ENCODE peak calls at places on chromosome 13, in six cellular contexts. One of them, this sample, is unnamed.
A peak's percentile ranks its signal among the peaks of the same experiment; 100 is the strongest.

GRCh38 chr13:35356572-35356971 is 119.9 kb downstream of the MAB21L1 start:
- DNase-seq in Peyer's patch: no peak
- DNase-seq in AG04450: no peak
- DNase-seq in mammary epithelial cell: no peak
- DNase-seq in breast epithelium: no peak
- DNase-seq in WTC11: no peak
- DNase-seq in this sample: no peak

GRCh38 chr13:99320693-99321481 is 13.7 kb upstream of the GPR183 start:
- DNase-seq in WTC11: no peak
- DNase-seq in Peyer's patch: no peak
- DNase-seq in breast epithelium: no peak
- DNase-seq in mammary epithelial cell: peak; percentile 81
- DNase-seq in AG04450: peak; percentile 44
- DNase-seq in this sample: no peak

GRCh38 chr13:84430015-84430414 is 547.7 kb upstream of the SLITRK1 start:
- DNase-seq in mammary epithelial cell: peak; percentile 5
- DNase-seq in WTC11: no peak
- DNase-seq in AG04450: no peak
- DNase-seq in breast epithelium: no peak
- DNase-seq in Peyer's patch: no peak
- DNase-seq in this sample: no peak

GRCh38 chr13:106867249-106867648 is 299.3 kb upstream of the ARGLU1 start:
- DNase-seq in WTC11: no peak
- DNase-seq in breast epithelium: no peak
- DNase-seq in mammary epithelial cell: peak; percentile 0
- DNase-seq in Peyer's patch: no peak
- DNase-seq in AG04450: no peak
- DNase-seq in this sample: no peak

GRCh38 chr13:40193290-40194203 is 472.9 kb downstream of the FOXO1 start:
- DNase-seq in WTC11: no peak
- DNase-seq in AG04450: no peak
- DNase-seq in Peyer's patch: no peak
- DNase-seq in mammary epithelial cell: no peak
- DNase-seq in breast epithelium: no peak
- DNase-seq in this sample: no peak

GRCh38 chr13:97411894-97412460 is 22.0 kb upstream of the RAP2A start:
- DNase-seq in breast epithelium: no peak
- DNase-seq in Peyer's patch: no peak
- DNase-seq in AG04450: no peak
- DNase-seq in WTC11: no peak
- DNase-seq in mammary epithelial cell: no peak
- DNase-seq in this sample: no peak

GRCh38 chr13:99977334-99977911 is 4.2 kb upstream of the ZIC2 start:
- DNase-seq in breast epithelium: no peak
- DNase-seq in AG04450: no peak
- DNase-seq in Peyer's patch: no peak
- DNase-seq in WTC11: no peak
- DNase-seq in mammary epithelial cell: no peak
- DNase-seq in this sample: no peak

GRCh38 chr13:26300140-26300539 is 46.2 kb downstream of the CDK8 start:
- DNase-seq in Peyer's patch: no peak
- DNase-seq in breast epithelium: no peak
- DNase-seq in AG04450: no peak
- DNase-seq in WTC11: no peak
- DNase-seq in mammary epithelial cell: peak; percentile 70
- DNase-seq in this sample: no peak

GRCh38 chr13:42925626-42926025 is 66.4 kb downstream of the EPSTI1 start:
- DNase-seq in mammary epithelial cell: no peak
- DNase-seq in AG04450: no peak
- DNase-seq in breast epithelium: no peak
- DNase-seq in Peyer's patch: no peak
- DNase-seq in WTC11: no peak
- DNase-seq in this sample: no peak

GRCh38 chr13:30442854-30443379 is 20.6 kb downstream of the UBE2L5 start:
- DNase-seq in breast epithelium: no peak
- DNase-seq in WTC11: no peak
- DNase-seq in mammary epithelial cell: no peak
- DNase-seq in AG04450: no peak
- DNase-seq in Peyer's patch: no peak
- DNase-seq in this sample: no peak

GRCh38 chr13:110525328-110526319 is 35.9 kb downstream of the RAB20 start:
- DNase-seq in AG04450: no peak
- DNase-seq in breast epithelium: no peak
- DNase-seq in WTC11: no peak
- DNase-seq in mammary epithelial cell: no peak
- DNase-seq in Peyer's patch: peak; percentile 80
- DNase-seq in this sample: no peak

GRCh38 chr13:112929778-112930055 is 39.3 kb upstream of the MCF2L start:
- DNase-seq in Peyer's patch: no peak
- DNase-seq in breast epithelium: no peak
- DNase-seq in AG04450: no peak
- DNase-seq in WTC11: no peak
- DNase-seq in mammary epithelial cell: no peak
- DNase-seq in this sample: no peak

GRCh38 chr13:112928958-112929777 is 39.8 kb upstream of the MCF2L start:
- DNase-seq in mammary epithelial cell: no peak
- DNase-seq in WTC11: no peak
- DNase-seq in Peyer's patch: peak; percentile 84
- DNase-seq in AG04450: no peak
- DNase-seq in breast epithelium: no peak
- DNase-seq in this sample: no peak

GRCh38 chr13:112932971-112933370 is 36.0 kb upstream of the MCF2L start:
- DNase-seq in mammary epithelial cell: no peak
- DNase-seq in AG04450: no peak
- DNase-seq in breast epithelium: no peak
- DNase-seq in WTC11: no peak
- DNase-seq in Peyer's patch: no peak
- DNase-seq in this sample: no peak

GRCh38 chr13:112930192-112930591 is 38.8 kb upstream of the MCF2L start:
- DNase-seq in AG04450: no peak
- DNase-seq in breast epithelium: no peak
- DNase-seq in Peyer's patch: no peak
- DNase-seq in mammary epithelial cell: no peak
- DNase-seq in WTC11: no peak
- DNase-seq in this sample: no peak

GRCh38 chr13:112931028-112931934 is 37.7 kb upstream of the MCF2L start:
- DNase-seq in breast epithelium: peak; percentile 69
- DNase-seq in WTC11: peak; percentile 50
- DNase-seq in Peyer's patch: peak; percentile 79
- DNase-seq in mammary epithelial cell: peak; percentile 59
- DNase-seq in AG04450: peak; percentile 46
- DNase-seq in this sample: no peak
- TF ChIP-seq CTCF in breast epithelium: peak; percentile 78
- TF ChIP-seq CTCF in WTC11: no peak
- TF ChIP-seq CTCF in Peyer's patch: no peak
- TF ChIP-seq CTCF in mammary epithelial cell: peak; percentile 81
- TF ChIP-seq CTCF in AG04450: peak; percentile 88
- TF ChIP-seq CTCF in this sample: peak; percentile 52

DNA sequence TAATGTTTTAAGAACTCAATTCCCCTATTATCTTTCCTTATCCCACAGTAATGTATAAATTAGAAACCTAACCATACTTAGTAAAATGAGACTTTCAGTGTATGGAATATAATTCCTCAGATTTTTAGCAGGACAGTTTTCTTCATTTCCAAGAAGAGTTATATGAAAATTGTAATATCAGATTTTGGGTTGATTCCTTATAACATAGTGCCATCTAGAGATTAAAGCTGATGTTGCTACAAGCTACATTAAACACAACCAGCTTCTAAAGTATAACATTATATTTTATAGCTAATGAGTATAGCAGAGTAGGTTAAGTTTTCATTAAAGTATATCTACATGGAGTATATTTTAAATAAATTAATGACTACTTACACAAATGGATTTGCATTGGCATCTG is 99.7 kb upstream of the MIR17HG start:
- DNase-seq in WTC11: no peak
- DNase-seq in mammary epithelial cell: no peak
- DNase-seq in AG04450: no peak
- DNase-seq in breast epithelium: no peak
- DNase-seq in Peyer's patch: no peak
- DNase-seq in this sample: no peak
- TF ChIP-seq CTCF in WTC11: no peak
- TF ChIP-seq CTCF in mammary epithelial cell: peak; percentile 16
- TF ChIP-seq CTCF in AG04450: no peak
- TF ChIP-seq CTCF in breast epithelium: peak; percentile 29
- TF ChIP-seq CTCF in Peyer's patch: no peak
- TF ChIP-seq CTCF in this sample: peak; percentile 53

GRCh38 chr13:70622785-70623184 is 514.5 kb upstream of the KLHL1 start:
- DNase-seq in Peyer's patch: no peak
- DNase-seq in mammary epithelial cell: no peak
- DNase-seq in AG04450: no peak
- DNase-seq in WTC11: no peak
- DNase-seq in breast epithelium: no peak
- DNase-seq in this sample: no peak

DNA sequence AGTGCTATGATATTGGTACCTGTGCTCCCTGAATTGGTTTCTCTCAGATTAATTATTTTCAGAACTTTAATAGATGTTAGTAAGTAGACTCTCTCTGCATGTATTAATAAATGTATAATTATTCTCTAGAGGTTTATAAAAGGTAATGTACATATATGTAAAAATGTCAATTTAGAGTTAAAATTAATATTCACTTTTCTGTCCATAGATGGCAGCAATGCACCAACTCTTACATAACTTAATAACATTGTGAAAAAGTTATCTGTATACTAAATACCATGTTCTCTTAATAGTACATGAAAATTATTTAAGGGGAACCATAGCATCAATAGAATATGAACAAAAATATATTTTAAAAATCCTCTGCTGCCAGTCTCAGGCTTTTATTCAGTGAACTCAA is 515.0 kb upstream of the KLHL1 start:
- DNase-seq in AG04450: no peak
- DNase-seq in mammary epithelial cell: no peak
- DNase-seq in breast epithelium: no peak
- DNase-seq in Peyer's patch: no peak
- DNase-seq in WTC11: no peak
- DNase-seq in this sample: no peak
- TF ChIP-seq CTCF in AG04450: peak; percentile 30
- TF ChIP-seq CTCF in mammary epithelial cell: peak; percentile 35
- TF ChIP-seq CTCF in breast epithelium: no peak
- TF ChIP-seq CTCF in Peyer's patch: no peak
- TF ChIP-seq CTCF in WTC11: peak; percentile 12
- TF ChIP-seq CTCF in this sample: peak; percentile 68

DNA sequence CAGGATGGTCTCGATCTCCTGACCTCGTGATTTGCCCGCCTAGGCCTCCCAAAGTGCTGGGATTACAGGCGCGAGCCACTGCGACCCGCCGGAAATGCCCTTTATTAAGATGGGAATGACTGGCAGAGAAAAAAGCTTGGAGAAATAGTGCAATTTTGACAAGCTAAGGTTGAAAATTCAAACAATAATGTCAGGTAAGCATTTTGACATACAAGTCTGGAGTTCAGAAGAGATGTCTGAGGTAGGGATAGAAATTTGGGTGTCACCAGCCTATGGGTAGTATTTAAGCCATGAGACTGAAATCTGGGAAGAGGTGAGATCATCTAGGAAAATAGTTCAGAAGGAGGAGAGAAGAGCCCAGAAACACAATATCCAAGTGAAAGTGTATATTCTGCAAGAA is 17.1 kb upstream of the PAN3 start:
- DNase-seq in breast epithelium: no peak
- DNase-seq in mammary epithelial cell: no peak
- DNase-seq in Peyer's patch: no peak
- DNase-seq in AG04450: no peak
- DNase-seq in WTC11: no peak
- DNase-seq in this sample: no peak
- TF ChIP-seq CTCF in breast epithelium: no peak
- TF ChIP-seq CTCF in mammary epithelial cell: no peak
- TF ChIP-seq CTCF in Peyer's patch: no peak
- TF ChIP-seq CTCF in AG04450: no peak
- TF ChIP-seq CTCF in WTC11: no peak
- TF ChIP-seq CTCF in this sample: no peak

GRCh38 chr13:21603531-21604448 is at the start of gene MICU2:
- DNase-seq in mammary epithelial cell: peak; percentile 94
- DNase-seq in WTC11: peak; percentile 92
- DNase-seq in AG04450: peak; percentile 81
- DNase-seq in breast epithelium: peak; percentile 91
- DNase-seq in Peyer's patch: peak; percentile 98
- DNase-seq in this sample: peak; percentile 49
- TF ChIP-seq CTCF in mammary epithelial cell: no peak
- TF ChIP-seq CTCF in WTC11: no peak
- TF ChIP-seq CTCF in AG04450: no peak
- TF ChIP-seq CTCF in breast epithelium: peak; percentile 46
- TF ChIP-seq CTCF in Peyer's patch: peak; percentile 15
- TF ChIP-seq CTCF in this sample: no peak

DNA sequence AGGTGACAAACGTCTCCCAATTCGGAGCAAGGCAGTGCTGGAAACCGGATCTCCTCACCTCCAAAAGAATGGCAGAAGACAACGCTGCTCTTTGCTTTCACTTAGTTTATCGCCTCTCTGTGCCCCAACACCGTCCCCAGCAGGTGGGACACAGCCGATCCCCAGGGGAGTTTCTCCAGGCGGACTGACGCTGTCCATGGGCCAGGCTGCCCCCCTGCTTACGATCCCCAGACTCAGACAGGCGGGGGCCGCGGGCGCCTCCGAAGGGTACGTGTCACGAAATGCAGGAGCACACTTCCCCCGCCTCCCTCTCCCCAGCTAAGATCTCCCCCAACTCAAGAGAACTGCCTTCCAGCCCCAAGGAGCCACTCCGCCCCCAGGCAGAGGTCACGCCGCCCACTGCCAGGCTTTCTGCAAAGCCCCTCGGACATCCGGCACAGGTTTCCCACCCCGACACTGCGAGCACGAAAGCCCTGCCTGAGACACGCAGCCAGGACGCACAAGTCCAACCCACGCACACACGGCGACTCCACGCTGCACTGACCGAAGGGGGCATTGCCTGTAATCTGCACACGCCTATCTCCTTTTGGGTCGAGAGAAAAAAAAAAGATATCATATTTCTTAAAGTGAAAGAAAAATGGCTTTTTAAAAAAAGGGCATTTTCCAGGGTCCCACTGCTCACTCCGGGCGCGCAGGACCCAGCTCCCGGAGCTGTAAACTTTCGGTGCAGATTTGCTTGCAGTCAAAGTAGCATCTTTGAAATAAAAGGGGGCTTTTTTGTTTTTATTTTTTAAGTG is 1.9 kb downstream of the SPRY2 start:
- DNase-seq in breast epithelium: peak; percentile 63
- DNase-seq in mammary epithelial cell: peak; percentile 71
- DNase-seq in WTC11: peak; percentile 72
- DNase-seq in Peyer's patch: peak; percentile 76
- DNase-seq in AG04450: peak; percentile 56
- DNase-seq in this sample: no peak
- TF ChIP-seq CTCF in breast epithelium: no peak
- TF ChIP-seq CTCF in mammary epithelial cell: no peak
- TF ChIP-seq CTCF in WTC11: no peak
- TF ChIP-seq CTCF in Peyer's patch: no peak
- TF ChIP-seq CTCF in AG04450: peak; percentile 41
- TF ChIP-seq CTCF in this sample: no peak

This sample was measured in D721Med.